ENCODE peak calls at places on chromosomes 1 and 21, in four cellular contexts. B is K562, U is H1, E is GM12878. H is an unnamed sample.

GRCh38 chr21:41601573-41602371 is 93.8 kb upstream of the TMPRSS2 start:
- DNase-seq in B (no peak), U (no peak), E (peak; percentile 16), H (no peak)

GRCh38 chr1:39230261-39231190 is 26.0 kb downstream of the MACF1 start:
- DNase-seq in B (no peak), U (no peak), E (peak; percentile 57), H (no peak)

GRCh38 chr1:35247256-35247655 is 21.3 kb upstream of the ZMYM4 start:
- DNase-seq in B (no peak), U (no peak), E (no peak), H (no peak)

GRCh38 chr1:235093013-235093618 is 35.5 kb downstream of the TOMM20 start:
- DNase-seq in B (peak; percentile 74), U (peak; percentile 75), E (no peak), H (peak; percentile 51)

GRCh38 chr21:34061983-34062382 is 11.4 kb upstream of the MRPS6 start:
- DNase-seq in B (peak; percentile 62), U (no peak), E (no peak), H (peak; percentile 23)

GRCh38 chr1:244224487-244225430 is 173.7 kb downstream of the ZBTB18 start:
- DNase-seq in B (peak; percentile 18), U (no peak), E (no peak), H (no peak)

GRCh38 chr1:15757575-15758401 is 807 bp upstream of the FBLIM1 start:
- DNase-seq in B (no peak), U (peak; percentile 76), E (no peak), H (peak; percentile 90)

GRCh38 chr1:51924455-51924854 is 45.9 kb upstream of the NRDC start:
- DNase-seq in B (peak; percentile 14), U (no peak), E (no peak), H (no peak)

GRCh38 chr1:16348414-16349182 is 3.7 kb downstream of the FBXO42 start:
- DNase-seq in B (peak; percentile 19), U (no peak), E (no peak), H (no peak)

GRCh38 chr1:10665930-10666850 is 130.3 kb downstream of the CASZ1 start:
- DNase-seq in B (no peak), U (no peak), E (no peak), H (no peak)

GRCh38 chr1:12511516-12512468 is 106.2 kb downstream of the DHRS3 start:
- DNase-seq in B (peak; percentile 51), U (no peak), E (no peak), H (no peak)

GRCh38 chr1:98931134-98931835 is 73.4 kb downstream of the PLPPR5 start:
- DNase-seq in B (no peak), U (no peak), E (no peak), H (no peak)

GRCh38 chr1:8373547-8374270 is 55.8 kb downstream of the SLC45A1 start:
- DNase-seq in B (no peak), U (no peak), E (no peak), H (no peak)

GRCh38 chr1:227897704-227898438 is 49.9 kb downstream of the WNT9A start:
- DNase-seq in B (no peak), U (peak; percentile 23), E (no peak), H (no peak)

GRCh38 chr1:94753171-94753972 is 66.8 kb upstream of the SLC44A3 start:
- DNase-seq in B (no peak), U (no peak), E (no peak), H (no peak)

GRCh38 chr1:200666309-200666708 is 3.4 kb downstream of the DDX59 start:
- DNase-seq in B (no peak), U (no peak), E (no peak), H (no peak)

GRCh38 chr1:193185861-193186714 is at the start of gene B3GALT2:
- DNase-seq in B (peak; percentile 26), U (no peak), E (no peak), H (peak; percentile 19)

GRCh38 chr1:185440877-185441276 is 123.8 kb upstream of the IVNS1ABP start:
- DNase-seq in B (no peak), U (no peak), E (no peak), H (no peak)

GRCh38 chr1:47940321-47940720 is 56.9 kb downstream of the TRABD2B start:
- DNase-seq in B (no peak), U (peak; percentile 23), E (no peak), H (no peak)

GRCh38 chr1:204751883-204752687 is 66.5 kb upstream of the LRRN2 start:
- DNase-seq in B (peak; percentile 76), U (peak; percentile 65), E (no peak), H (no peak)

GRCh38 chr1:2353215-2353906 is 38.0 kb downstream of the MORN1 start:
- DNase-seq in B (no peak), U (no peak), E (no peak), H (no peak)

GRCh38 chr1:215970406-215970805 is 403.3 kb downstream of the KCTD3 start:
- DNase-seq in B (no peak), U (no peak), E (no peak), H (no peak)

GRCh38 chr1:152768847-152769533 is 6.0 kb upstream of the LCE1F start:
- DNase-seq in B (no peak), U (no peak), E (no peak), H (no peak)

GRCh38 chr1:206905295-206906164 is 8.3 kb downstream of the IL24 start:
- DNase-seq in B (peak; percentile 37), U (no peak), E (no peak), H (no peak)

GRCh38 chr1:98051065-98051675 is 130.3 kb upstream of the DPYD start:
- DNase-seq in B (peak; percentile 51), U (peak; percentile 81), E (peak; percentile 21), H (peak; percentile 53)

GRCh38 chr1:225577243-225577642 is 75.7 kb downstream of the ENAH start:
- DNase-seq in B (no peak), U (no peak), E (no peak), H (no peak)

GRCh38 chr1:157198619-157199420 is 60.6 kb upstream of the ETV3 start:
- DNase-seq in B (no peak), U (no peak), E (no peak), H (no peak)

GRCh38 chr1:86948212-86948611 is 33.8 kb downstream of the HS2ST1 start:
- DNase-seq in B (no peak), U (no peak), E (no peak), H (no peak)

DNA sequence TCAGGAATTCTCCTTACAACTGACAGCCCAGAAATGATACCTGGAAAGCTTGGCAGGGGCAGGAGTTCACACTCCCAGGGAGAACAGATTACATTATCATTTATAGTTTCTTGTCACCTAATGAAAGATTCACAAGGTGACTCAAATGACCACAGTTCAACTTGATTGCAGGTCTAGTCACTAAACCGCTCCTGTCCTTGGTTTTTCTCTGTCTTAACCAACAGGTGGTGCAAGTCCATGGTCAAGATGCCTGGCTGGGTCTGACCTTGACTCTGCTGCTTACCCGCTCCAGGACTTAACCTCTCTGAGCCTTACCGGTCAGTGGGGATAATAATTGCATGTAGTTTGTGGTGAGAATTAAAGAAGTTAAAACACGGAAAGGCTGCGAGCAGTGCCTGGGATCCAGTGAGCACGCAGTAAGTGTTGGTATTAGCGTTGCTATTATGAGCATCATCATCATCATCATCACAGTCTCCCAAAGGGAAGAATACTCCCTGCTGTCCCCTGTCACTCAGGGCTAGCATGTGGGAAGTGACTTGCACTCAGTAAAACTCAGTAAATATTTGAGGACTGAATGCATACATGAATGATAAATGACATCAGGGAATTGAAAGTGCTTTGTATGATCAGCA is 125.4 kb upstream of the CD34 start:
- DNase-seq in B (peak; percentile 66), U (no peak), E (no peak), H (peak; percentile 58)
- H3K4me1 ChIP-seq in B (peaks cover 5% of the 10 kb centered on the region), U (peaks cover 3% of the 10 kb centered on the region), E (no peaks in the 10 kb centered on the region), H (no peaks in the 10 kb centered on the region)

GRCh38 chr1:230054092-230054749 is 12.8 kb upstream of the GALNT2 start:
- DNase-seq in B (no peak), U (no peak), E (no peak), H (no peak)
- TF ChIP-seq NRF1 in B (no peak), U (no peak), E (no peak), H (no peak)

GRCh38 chr1:25658791-25659431 is 42.3 kb downstream of the MAN1C1 start:
- DNase-seq in B (no peak), U (no peak), E (no peak), H (peak; percentile 80)
- H3K27ac ChIP-seq in B (no peak overlapping the region), U (no peak overlapping the region), E (no peak overlapping the region), H (peak overlapping the region; percentile 71)

DNA sequence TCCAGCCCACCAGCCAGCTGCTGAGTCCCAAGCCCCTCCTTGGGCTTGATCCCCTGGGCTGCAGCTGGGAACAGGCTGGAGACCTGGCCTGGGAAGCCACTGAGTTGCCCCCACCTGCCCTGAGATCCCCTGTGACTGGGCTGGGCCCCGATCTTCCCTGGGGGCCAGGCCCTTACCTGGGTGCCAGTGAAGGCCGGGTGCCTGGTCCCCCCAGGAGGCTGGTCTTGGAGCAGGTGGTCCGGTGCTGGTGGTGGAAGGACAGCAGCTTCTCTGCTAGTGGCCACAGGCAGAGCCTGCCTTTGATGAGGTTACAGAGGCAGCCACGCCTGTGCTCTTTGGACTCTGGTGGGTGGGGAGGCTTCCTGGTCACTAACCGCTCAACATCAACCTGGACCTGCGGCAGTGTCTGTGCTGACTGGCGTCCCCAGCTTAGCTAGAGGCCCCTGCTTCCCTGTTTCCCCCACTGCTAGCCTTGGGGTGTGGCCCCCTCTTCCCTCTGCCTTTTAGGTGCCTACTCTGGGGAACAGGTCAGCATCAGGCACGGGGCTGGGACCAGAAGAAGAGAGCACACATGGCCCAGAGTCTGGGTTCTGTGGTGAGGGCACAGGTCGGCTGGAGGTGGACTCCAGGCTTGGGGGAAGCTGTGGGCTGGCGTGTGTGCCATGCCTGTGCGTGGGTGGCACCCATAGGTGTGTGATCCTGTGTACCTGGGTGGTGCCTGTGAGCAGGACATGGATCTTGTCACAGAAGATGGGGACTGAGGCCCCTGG is at the start of gene EPS8L3:
- DNase-seq in B (no peak), U (no peak), E (no peak), H (no peak)
- H3K4me1 ChIP-seq in B (peaks cover 27% of the 10 kb centered on the region), U (no peaks in the 10 kb centered on the region), E (no peaks in the 10 kb centered on the region), H (peaks cover 4% of the 10 kb centered on the region)

GRCh38 chr1:56137829-56138505 is 441.4 kb downstream of the PLPP3 start:
- DNase-seq in B (peak; percentile 8), U (no peak), E (no peak), H (no peak)
- TF ChIP-seq NRF1 in B (no peak), U (no peak), E (no peak), H (no peak)

GRCh38 chr1:159854101-159854692 is 8.3 kb downstream of the VSIG8 start:
- DNase-seq in B (no peak), U (peak; percentile 73), E (no peak), H (peak; percentile 72)
- H3K27ac ChIP-seq in B (no peak overlapping the region), U (no peak overlapping the region), E (no peak overlapping the region), H (no peak overlapping the region)